ENCODE peak calls at places on chromosomes 16 and 17, in four cellular contexts. W, B, Y and K are unnamed samples.
A peak's percentile ranks its signal among the peaks of the same experiment; 100 is the strongest.

GRCh38 chr17:50259484-50260324 is 14.6 kb upstream of the TMEM92 start:
- DNase-seq in B (no peak), W (peak; percentile 64), Y (peak; percentile 46), K (no peak)

GRCh38 chr16:30054959-30055553 is 10.5 kb upstream of the ALDOA start:
- DNase-seq in W (no peak), Y (peak; percentile 73), B (no peak), K (peak; percentile 68)

GRCh38 chr17:67032985-67033384 is 11.4 kb upstream of the CACNG1 start:
- DNase-seq in Y (no peak), B (no peak), W (no peak), K (no peak)

GRCh38 chr17:64090144-64090543 is 39.8 kb downstream of the ERN1 start:
- DNase-seq in B (no peak), Y (no peak), W (no peak), K (no peak)

GRCh38 chr16:47129755-47130435 is 13.8 kb downstream of the NETO2 start:
- DNase-seq in Y (no peak), W (no peak), B (no peak), K (no peak)

GRCh38 chr16:17273142-17273561 is 197.6 kb downstream of the XYLT1 start:
- DNase-seq in Y (no peak), B (no peak), W (no peak), K (no peak)

GRCh38 chr16:87368029-87368765 is 15.4 kb downstream of the FBXO31 start:
- DNase-seq in W (no peak), B (no peak), Y (no peak), K (no peak)

GRCh38 chr17:7673239-7673638 is 14.1 kb downstream of the TP53 start:
- DNase-seq in W (no peak), Y (no peak), B (no peak), K (no peak)

GRCh38 chr17:8128125-8128784 is 4.3 kb upstream of the HES7 start:
- DNase-seq in W (no peak), B (no peak), Y (no peak), K (no peak)

GRCh38 chr16:6695666-6696065 is 637.0 kb upstream of the RBFOX1 start:
- DNase-seq in W (no peak), Y (no peak), B (no peak), K (no peak)

GRCh38 chr16:56849690-56850680 is 15.0 kb upstream of the SLC12A3 start:
- DNase-seq in B (peak; percentile 49), W (peak; percentile 40), Y (peak; percentile 25), K (no peak)